ENCODE peak calls at places on chromosomes 1 and 21, in six cellular contexts. One of them, this sample, is unnamed.

GRCh38 chr21:33885158-33885514 is 30.5 kb downstream of the ATP5PO start:
- DNase-seq in AG04450: no peak
- DNase-seq in left lung: no peak
- DNase-seq in heart left ventricle: no peak
- DNase-seq in suprapubic skin: no peak
- DNase-seq in WERI-Rb-1: no peak
- DNase-seq in this sample: no peak

GRCh38 chr1:162596514-162597170 is 35.1 kb downstream of the UAP1 start:
- DNase-seq in AG04450: no peak
- DNase-seq in left lung: no peak
- DNase-seq in heart left ventricle: no peak
- DNase-seq in suprapubic skin: no peak
- DNase-seq in WERI-Rb-1: no peak
- DNase-seq in this sample: no peak

GRCh38 chr1:218304281-218305039 is 19.4 kb downstream of the RRP15 start:
- DNase-seq in AG04450: no peak
- DNase-seq in left lung: no peak
- DNase-seq in heart left ventricle: peak
- DNase-seq in suprapubic skin: no peak
- DNase-seq in WERI-Rb-1: no peak
- DNase-seq in this sample: peak

GRCh38 chr1:188517139-188517538 is 1688.4 kb downstream of the PLA2G4A start:
- DNase-seq in AG04450: no peak
- DNase-seq in left lung: no peak
- DNase-seq in heart left ventricle: no peak
- DNase-seq in suprapubic skin: no peak
- DNase-seq in WERI-Rb-1: no peak
- DNase-seq in this sample: no peak

GRCh38 chr1:202155478-202156021 is 4.9 kb downstream of the PTPN7 start:
- DNase-seq in AG04450: no peak
- DNase-seq in left lung: peak
- DNase-seq in heart left ventricle: no peak
- DNase-seq in suprapubic skin: no peak
- DNase-seq in WERI-Rb-1: peak
- DNase-seq in this sample: no peak

GRCh38 chr1:236282159-236282716 is 480 bp upstream of the ERO1B start:
- DNase-seq in AG04450: no peak
- DNase-seq in left lung: no peak
- DNase-seq in heart left ventricle: no peak
- DNase-seq in suprapubic skin: no peak
- DNase-seq in WERI-Rb-1: no peak
- DNase-seq in this sample: no peak

GRCh38 chr1:157798211-157798610 is 21.3 kb upstream of the FCRL2 start:
- DNase-seq in AG04450: no peak
- DNase-seq in left lung: no peak
- DNase-seq in heart left ventricle: no peak
- DNase-seq in suprapubic skin: no peak
- DNase-seq in WERI-Rb-1: no peak
- DNase-seq in this sample: no peak

GRCh38 chr1:63723618-63724017 is 50.2 kb upstream of the ROR1 start:
- DNase-seq in AG04450: no peak
- DNase-seq in left lung: no peak
- DNase-seq in heart left ventricle: no peak
- DNase-seq in suprapubic skin: no peak
- DNase-seq in WERI-Rb-1: no peak
- DNase-seq in this sample: no peak

GRCh38 chr1:6770727-6771567 is 14.3 kb upstream of the CAMTA1 start:
- DNase-seq in AG04450: no peak
- DNase-seq in left lung: no peak
- DNase-seq in heart left ventricle: no peak
- DNase-seq in suprapubic skin: no peak
- DNase-seq in WERI-Rb-1: no peak
- DNase-seq in this sample: peak

GRCh38 chr1:74161494-74161893 is 36.5 kb downstream of the LRRIQ3 start:
- DNase-seq in AG04450: peak
- DNase-seq in left lung: no peak
- DNase-seq in heart left ventricle: no peak
- DNase-seq in suprapubic skin: no peak
- DNase-seq in WERI-Rb-1: no peak
- DNase-seq in this sample: no peak

GRCh38 chr1:154154053-154154452 is 820 bp downstream of the NUP210L start:
- DNase-seq in AG04450: no peak
- DNase-seq in left lung: no peak
- DNase-seq in heart left ventricle: no peak
- DNase-seq in suprapubic skin: no peak
- DNase-seq in WERI-Rb-1: no peak
- DNase-seq in this sample: no peak

GRCh38 chr1:224897501-224897900 is 32.0 kb upstream of the DNAH14 start:
- DNase-seq in AG04450: no peak
- DNase-seq in left lung: no peak
- DNase-seq in heart left ventricle: no peak
- DNase-seq in suprapubic skin: no peak
- DNase-seq in WERI-Rb-1: no peak
- DNase-seq in this sample: no peak

GRCh38 chr1:95035536-95035935 is 37.2 kb downstream of the ALG14 start:
- DNase-seq in AG04450: peak
- DNase-seq in left lung: no peak
- DNase-seq in heart left ventricle: no peak
- DNase-seq in suprapubic skin: no peak
- DNase-seq in WERI-Rb-1: no peak
- DNase-seq in this sample: no peak

GRCh38 chr1:186210258-186210657 is 164.8 kb downstream of the TPR start:
- DNase-seq in AG04450: no peak
- DNase-seq in left lung: no peak
- DNase-seq in heart left ventricle: no peak
- DNase-seq in suprapubic skin: no peak
- DNase-seq in WERI-Rb-1: no peak
- DNase-seq in this sample: no peak

GRCh38 chr1:173297798-173298391 is 90.8 kb upstream of the TNFSF4 start:
- DNase-seq in AG04450: no peak
- DNase-seq in left lung: no peak
- DNase-seq in heart left ventricle: no peak
- DNase-seq in suprapubic skin: no peak
- DNase-seq in WERI-Rb-1: no peak
- DNase-seq in this sample: no peak

GRCh38 chr1:226975909-226976670 is 36.0 kb downstream of the COQ8A start:
- DNase-seq in AG04450: no peak
- DNase-seq in left lung: no peak
- DNase-seq in heart left ventricle: no peak
- DNase-seq in suprapubic skin: peak
- DNase-seq in WERI-Rb-1: no peak
- DNase-seq in this sample: peak

GRCh38 chr1:198118136-198118535 is 38.7 kb upstream of the NEK7 start:
- DNase-seq in AG04450: peak
- DNase-seq in left lung: peak
- DNase-seq in heart left ventricle: peak
- DNase-seq in suprapubic skin: no peak
- DNase-seq in WERI-Rb-1: no peak
- DNase-seq in this sample: no peak

GRCh38 chr21:19870682-19871081 is 1127.5 kb upstream of the NCAM2 start:
- DNase-seq in AG04450: no peak
- DNase-seq in left lung: no peak
- DNase-seq in heart left ventricle: no peak
- DNase-seq in suprapubic skin: no peak
- DNase-seq in WERI-Rb-1: no peak
- DNase-seq in this sample: no peak

GRCh38 chr21:46569071-46569470 is 35.8 kb downstream of the S100B start:
- DNase-seq in AG04450: no peak
- DNase-seq in left lung: no peak
- DNase-seq in heart left ventricle: no peak
- DNase-seq in suprapubic skin: no peak
- DNase-seq in WERI-Rb-1: no peak
- DNase-seq in this sample: no peak

GRCh38 chr1:21963477-21964217 is 13.2 kb upstream of the CELA3B start:
- DNase-seq in AG04450: peak
- DNase-seq in left lung: peak
- DNase-seq in heart left ventricle: peak
- DNase-seq in suprapubic skin: peak
- DNase-seq in WERI-Rb-1: peak
- DNase-seq in this sample: peak

GRCh38 chr1:11918779-11919519 is 7.3 kb downstream of the KIAA2013 start:
- DNase-seq in AG04450: peak
- DNase-seq in left lung: peak
- DNase-seq in heart left ventricle: peak
- DNase-seq in suprapubic skin: no peak
- DNase-seq in WERI-Rb-1: no peak
- DNase-seq in this sample: no peak

GRCh38 chr1:147611021-147611426 is 59.3 kb downstream of the ACP6 start:
- DNase-seq in AG04450: no peak
- DNase-seq in left lung: no peak
- DNase-seq in heart left ventricle: no peak
- DNase-seq in suprapubic skin: no peak
- DNase-seq in WERI-Rb-1: no peak
- DNase-seq in this sample: no peak

GRCh38 chr1:19710825-19711611 is 46.3 kb downstream of the HTR6 start:
- DNase-seq in AG04450: no peak
- DNase-seq in left lung: no peak
- DNase-seq in heart left ventricle: no peak
- DNase-seq in suprapubic skin: no peak
- DNase-seq in WERI-Rb-1: no peak
- DNase-seq in this sample: no peak

GRCh38 chr1:34166191-34167090 is 1.4 kb upstream of the CSMD2 start:
- DNase-seq in AG04450: no peak
- DNase-seq in left lung: no peak
- DNase-seq in heart left ventricle: no peak
- DNase-seq in suprapubic skin: no peak
- DNase-seq in WERI-Rb-1: no peak
- DNase-seq in this sample: peak

GRCh38 chr1:227316456-227316855 is 1.8 kb downstream of the CDC42BPA start:
- DNase-seq in AG04450: no peak
- DNase-seq in left lung: no peak
- DNase-seq in heart left ventricle: no peak
- DNase-seq in suprapubic skin: no peak
- DNase-seq in WERI-Rb-1: no peak
- DNase-seq in this sample: no peak

GRCh38 chr1:109657395-109657794 is 1.5 kb downstream of the GSTM4 start:
- DNase-seq in AG04450: no peak
- DNase-seq in left lung: no peak
- DNase-seq in heart left ventricle: no peak
- DNase-seq in suprapubic skin: no peak
- DNase-seq in WERI-Rb-1: no peak
- DNase-seq in this sample: no peak

GRCh38 chr1:109657970-109658369 is 2.1 kb downstream of the GSTM4 start:
- DNase-seq in AG04450: no peak
- DNase-seq in left lung: no peak
- DNase-seq in heart left ventricle: no peak
- DNase-seq in suprapubic skin: no peak
- DNase-seq in WERI-Rb-1: no peak
- DNase-seq in this sample: no peak

GRCh38 chr1:109654519-109654918 is 1.4 kb upstream of the GSTM4 start:
- DNase-seq in AG04450: no peak
- DNase-seq in left lung: no peak
- DNase-seq in heart left ventricle: no peak
- DNase-seq in suprapubic skin: no peak
- DNase-seq in WERI-Rb-1: no peak
- DNase-seq in this sample: no peak

GRCh38 chr1:109653286-109653685 is 2.6 kb upstream of the GSTM4 start:
- DNase-seq in AG04450: no peak
- DNase-seq in left lung: no peak
- DNase-seq in heart left ventricle: no peak
- DNase-seq in suprapubic skin: no peak
- DNase-seq in WERI-Rb-1: no peak
- DNase-seq in this sample: no peak

GRCh38 chr1:109655624-109656519 is at the start of gene GSTM4:
- DNase-seq in AG04450: no peak
- DNase-seq in left lung: peak
- DNase-seq in heart left ventricle: peak
- DNase-seq in suprapubic skin: peak
- DNase-seq in WERI-Rb-1: peak
- DNase-seq in this sample: peak
- H3K27ac ChIP-seq in AG04450: no peak
- H3K27ac ChIP-seq in left lung: peak
- H3K27ac ChIP-seq in heart left ventricle: peak
- H3K27ac ChIP-seq in suprapubic skin: peak
- H3K27ac ChIP-seq in WERI-Rb-1: peak
- H3K27ac ChIP-seq in this sample: no peak

DNA sequence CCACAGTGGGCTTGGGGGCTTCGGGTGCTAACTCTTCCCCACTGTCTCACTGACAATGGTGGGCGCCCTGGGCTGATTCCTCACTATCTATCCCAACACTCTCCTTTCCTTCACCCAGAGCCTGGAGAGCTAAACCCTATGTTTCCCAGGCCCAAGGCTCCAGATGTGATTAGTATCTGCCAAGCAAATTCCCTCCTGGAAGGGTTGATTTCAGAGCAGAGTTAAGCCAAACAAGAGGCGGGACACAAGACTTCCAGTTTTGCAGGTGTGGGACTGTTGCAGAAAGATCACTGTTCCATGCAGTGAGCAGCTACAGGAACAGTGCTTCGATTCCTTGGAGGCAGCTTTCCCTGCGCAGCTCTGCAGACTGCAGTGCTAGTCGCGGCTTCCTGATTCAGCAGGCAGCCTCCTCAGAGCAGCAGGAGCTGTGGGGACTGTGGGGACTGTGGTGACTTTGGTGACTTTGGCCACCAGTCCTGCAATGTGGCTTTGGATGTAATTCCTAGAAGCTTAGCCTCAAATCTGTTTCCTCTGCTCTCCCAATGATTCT is 168.4 kb downstream of the RHOU start:
- DNase-seq in AG04450: no peak
- DNase-seq in left lung: no peak
- DNase-seq in heart left ventricle: no peak
- DNase-seq in suprapubic skin: no peak
- DNase-seq in WERI-Rb-1: no peak
- DNase-seq in this sample: peak
- H3K27ac ChIP-seq in AG04450: peak
- H3K27ac ChIP-seq in left lung: peak
- H3K27ac ChIP-seq in heart left ventricle: no peak
- H3K27ac ChIP-seq in suprapubic skin: peak
- H3K27ac ChIP-seq in WERI-Rb-1: no peak
- H3K27ac ChIP-seq in this sample: no peak

DNA sequence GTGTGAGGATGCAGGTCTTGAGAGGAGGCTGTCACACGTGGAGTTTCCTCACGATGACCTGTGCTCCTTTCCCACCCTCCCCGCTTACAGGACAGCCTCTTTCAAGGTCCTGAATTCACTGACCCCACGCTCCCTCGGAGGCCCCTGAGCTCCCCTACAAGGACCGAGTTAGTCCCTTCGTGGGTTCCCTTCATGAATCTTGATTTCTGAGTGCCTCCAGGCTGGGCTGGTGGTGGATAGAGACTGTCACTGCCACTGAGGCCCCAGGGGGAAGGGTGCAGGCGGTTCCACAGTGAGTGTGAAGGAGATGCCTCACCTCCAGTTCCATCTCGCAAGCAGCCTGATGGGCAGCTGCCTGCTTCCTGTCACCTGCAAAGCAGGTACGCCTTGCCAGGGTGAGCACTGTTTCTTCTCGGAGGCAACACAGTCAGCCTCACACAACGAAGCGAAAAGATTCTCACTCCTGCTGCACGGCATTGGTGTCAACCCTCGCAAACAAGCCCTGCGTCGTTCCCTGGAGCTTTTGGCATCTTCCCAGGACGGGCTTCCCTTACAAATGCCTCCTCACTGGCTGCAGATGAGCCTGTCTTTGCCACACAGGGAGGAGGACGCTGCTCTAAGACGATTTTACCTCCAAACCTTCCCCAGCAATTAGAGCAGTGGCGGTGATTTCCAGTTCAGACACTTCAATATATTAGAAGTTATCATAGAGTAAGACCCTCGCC is 26.7 kb upstream of the PCP4 start:
- DNase-seq in AG04450: no peak
- DNase-seq in left lung: no peak
- DNase-seq in heart left ventricle: no peak
- DNase-seq in suprapubic skin: no peak
- DNase-seq in WERI-Rb-1: no peak
- DNase-seq in this sample: no peak
- H3K27ac ChIP-seq in AG04450: no peak
- H3K27ac ChIP-seq in left lung: no peak
- H3K27ac ChIP-seq in heart left ventricle: no peak
- H3K27ac ChIP-seq in suprapubic skin: no peak
- H3K27ac ChIP-seq in WERI-Rb-1: no peak
- H3K27ac ChIP-seq in this sample: no peak

GRCh38 chr1:151398691-151399065 is 695 bp upstream of the PSMB4 start:
- DNase-seq in AG04450: no peak
- DNase-seq in left lung: no peak
- DNase-seq in heart left ventricle: no peak
- DNase-seq in suprapubic skin: no peak
- DNase-seq in WERI-Rb-1: peak
- DNase-seq in this sample: no peak
- H3K27ac ChIP-seq in AG04450: peak
- H3K27ac ChIP-seq in left lung: peak
- H3K27ac ChIP-seq in heart left ventricle: peak
- H3K27ac ChIP-seq in suprapubic skin: peak
- H3K27ac ChIP-seq in WERI-Rb-1: peak
- H3K27ac ChIP-seq in this sample: no peak